ENCODE peak calls at places on chromosomes 12 and 14, in six cellular contexts. S, A, V, M, X and U are unnamed samples.

GRCh38 chr12:18684430-18684829 is 53.4 kb downstream of the PLCZ1 start:
- DNase-seq in S (no peak), M (no peak), V (no peak), X (no peak), A (no peak), U (no peak)

GRCh38 chr12:56839489-56840442 is 76.6 kb downstream of the HSD17B6 start:
- DNase-seq in S (peak; percentile 83), M (peak; percentile 9), X (peak; percentile 35), V (peak; percentile 60), A (peak; percentile 72), U (peak; percentile 10)

GRCh38 chr14:44701563-44702263 is 194.6 kb upstream of the FSCB start:
- DNase-seq in S (peak; percentile 62), V (peak; percentile 16), M (peak; percentile 2), X (no peak), A (no peak), U (no peak)

GRCh38 chr12:22229652-22230279 is 104.7 kb downstream of the ST8SIA1 start:
- DNase-seq in S (no peak), V (peak; percentile 31), M (peak; percentile 44), A (no peak), X (no peak), U (no peak)

GRCh38 chr12:102757154-102757873 is 159.7 kb downstream of the PAH start:
- DNase-seq in V (no peak), M (no peak), S (no peak), A (no peak), X (no peak), U (no peak)

GRCh38 chr12:6345319-6346071 is 3.6 kb upstream of the TNFRSF1A start:
- DNase-seq in X (no peak), M (peak; percentile 99), V (peak; percentile 98), A (no peak), S (no peak), U (peak; percentile 98)

GRCh38 chr14:45135181-45135580 is 549 bp upstream of the FANCM start:
- DNase-seq in M (peak; percentile 43), V (no peak), S (peak; percentile 25), A (no peak), X (no peak), U (no peak)

GRCh38 chr12:62848418-62848817 is 86.5 kb downstream of the PPM1H start:
- DNase-seq in M (peak; percentile 85), X (no peak), A (no peak), S (no peak), V (peak; percentile 84), U (peak; percentile 10)

GRCh38 chr12:122057769-122058168 is 20.8 kb upstream of the MLXIP start:
- DNase-seq in S (no peak), V (no peak), M (no peak), A (no peak), X (no peak), U (no peak)

GRCh38 chr12:774051-774614 is 21.8 kb downstream of the WNK1 start:
- DNase-seq in M (no peak), S (peak; percentile 65), X (no peak), A (no peak), V (peak; percentile 69), U (no peak)

GRCh38 chr14:92458959-92459478 is 54.6 kb upstream of the RIN3 start:
- DNase-seq in A (no peak), M (no peak), V (no peak), S (no peak), X (no peak), U (no peak)

GRCh38 chr14:61103541-61104339 is 122.7 kb downstream of the SLC38A6 start:
- DNase-seq in S (peak; percentile 93), M (peak; percentile 99), X (no peak), V (peak; percentile 97), A (peak; percentile 54), U (peak; percentile 33)

GRCh38 chr12:86600664-86601231 is 344.6 kb upstream of the MGAT4C start:
- DNase-seq in V (no peak), A (no peak), X (no peak), M (no peak), S (no peak), U (no peak)

GRCh38 chr12:89390802-89391673 is 38.7 kb upstream of the DUSP6 start:
- DNase-seq in S (no peak), X (no peak), A (no peak), M (peak; percentile 90), V (peak; percentile 95), U (no peak)

GRCh38 chr12:131575371-131575770 is 135.5 kb upstream of the SFSWAP start:
- DNase-seq in S (no peak), V (no peak), M (no peak), X (no peak), A (no peak), U (no peak)

GRCh38 chr12:131499160-131499863 is 211.6 kb upstream of the SFSWAP start:
- DNase-seq in S (no peak), A (no peak), M (no peak), V (no peak), X (no peak), U (no peak)

GRCh38 chr14:35818346-35819115 is 7.6 kb upstream of the BRMS1L start:
- DNase-seq in M (peak; percentile 58), X (no peak), A (no peak), V (peak; percentile 61), S (peak; percentile 48), U (peak; percentile 23)

GRCh38 chr14:101273091-101273490 is 288.2 kb upstream of the DIO3 start:
- DNase-seq in M (no peak), X (no peak), V (no peak), A (no peak), S (no peak), U (no peak)

GRCh38 chr14:79781882-79782281 is 429.4 kb downstream of the DIO2 start:
- DNase-seq in X (no peak), V (no peak), S (no peak), M (peak; percentile 70), A (no peak), U (no peak)

GRCh38 chr12:79591988-79592387 is 98.8 kb downstream of the PAWR start:
- DNase-seq in S (no peak), A (no peak), V (no peak), M (peak; percentile 14), X (no peak), U (no peak)

GRCh38 chr12:79595273-79595672 is 95.5 kb downstream of the PAWR start:
- DNase-seq in X (no peak), A (no peak), V (no peak), S (no peak), M (no peak), U (no peak)

GRCh38 chr12:79592865-79593264 is 97.9 kb downstream of the PAWR start:
- DNase-seq in X (no peak), M (no peak), S (no peak), A (no peak), V (no peak), U (no peak)

GRCh38 chr12:79597910-79598309 is 92.9 kb downstream of the PAWR start:
- DNase-seq in X (no peak), A (no peak), V (no peak), S (peak; percentile 57), M (peak; percentile 15), U (no peak)

DNA sequence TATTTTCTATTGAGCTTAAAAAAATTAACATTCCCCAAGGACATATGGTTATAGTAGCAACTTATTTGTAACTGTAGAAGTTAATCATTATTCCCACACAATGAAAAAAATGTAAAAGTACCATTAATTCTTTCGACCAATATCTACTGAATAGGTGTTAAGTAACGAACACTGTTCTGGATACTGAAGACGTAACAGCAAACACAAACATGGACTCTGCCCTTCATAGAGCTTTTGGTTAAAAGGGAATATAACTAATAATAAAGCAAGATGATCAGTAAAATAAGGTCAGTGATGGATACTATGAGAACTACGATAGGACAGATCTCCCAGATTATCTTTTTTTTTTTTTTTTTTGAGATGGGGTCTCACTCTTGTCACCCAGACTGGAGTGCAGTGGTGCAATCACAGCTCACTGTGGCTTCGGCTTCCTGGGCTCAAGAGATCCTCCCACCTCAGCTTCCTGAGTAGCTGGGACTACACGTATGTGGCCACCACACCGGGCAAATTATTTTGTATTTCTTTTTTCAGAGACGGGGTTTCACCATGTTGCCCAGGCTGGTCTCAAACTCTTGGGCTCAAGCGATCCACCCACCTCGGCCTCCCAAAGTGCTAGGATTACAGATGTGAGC is 93.9 kb downstream of the PAWR start:
- DNase-seq in A (no peak), M (no peak), S (no peak), X (no peak), V (no peak), U (no peak)
- H2BK120ac ChIP-seq in A (no peak overlapping the region), M (no peak overlapping the region), S (no peak overlapping the region), X (no peak overlapping the region), V (no peak overlapping the region), U (no peak overlapping the region)

DNA sequence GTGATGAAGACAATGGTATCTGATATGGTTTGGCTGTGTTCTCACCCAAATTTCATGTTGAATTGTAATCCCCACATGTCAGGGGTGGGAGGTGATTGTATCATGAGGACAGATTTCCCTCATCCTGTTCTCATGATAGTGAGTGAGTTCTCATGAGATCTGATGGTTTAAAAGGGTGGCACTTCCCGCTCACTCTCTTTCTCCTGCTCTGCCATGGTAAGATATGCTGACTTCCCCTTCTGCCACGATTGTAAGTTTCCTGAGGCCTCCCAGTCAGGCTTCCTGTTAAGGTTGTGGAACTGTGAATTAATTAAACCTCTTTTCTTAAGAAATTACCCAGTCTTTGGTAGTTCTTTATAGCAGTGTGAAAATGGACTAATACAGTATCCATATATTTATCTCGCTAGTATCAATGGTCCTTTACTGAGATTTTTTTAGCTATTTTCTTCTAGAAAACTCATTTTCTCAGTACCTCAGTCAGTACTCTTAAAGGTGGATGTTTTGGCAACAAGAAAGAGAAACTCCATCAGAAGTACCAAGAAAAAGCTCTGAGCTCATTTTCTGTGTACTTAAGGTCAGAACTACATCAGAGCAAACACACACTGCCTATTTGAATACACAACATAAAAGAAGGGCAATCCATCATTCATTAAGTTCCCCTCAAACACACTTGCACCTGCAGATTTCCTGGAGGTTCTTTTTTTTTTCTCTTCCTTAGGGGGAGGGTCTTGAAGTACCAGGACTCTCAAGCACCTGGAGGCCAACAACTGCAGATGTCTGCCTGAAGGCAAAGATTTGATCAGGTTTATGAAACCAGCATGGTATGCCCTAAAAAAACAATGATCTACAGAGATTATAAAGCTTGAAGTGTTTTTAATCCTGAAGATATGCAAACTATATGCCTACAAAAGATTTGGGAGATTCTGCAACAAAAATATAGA is 25.9 kb upstream of the PTHLH start:
- DNase-seq in M (no peak), S (no peak), X (no peak), A (no peak), V (no peak), U (peak; percentile 55)
- H3K4me3 ChIP-seq in M (no peak overlapping the region), S (no peak overlapping the region), X (no peak overlapping the region), A (no peak overlapping the region), V (no peak overlapping the region), U (no peak overlapping the region)

GRCh38 chr14:88554458-88555286 is at the start of gene PTPN21:
- DNase-seq in V (peak; percentile 77), S (peak; percentile 83), A (peak; percentile 83), M (peak; percentile 64), X (peak; percentile 70), U (peak; percentile 68)
- H2BK120ac ChIP-seq in V (peak within 1 kb of the TSS; percentile 89), S (peak within 1 kb of the TSS; percentile 63), A (no peak within 1 kb of the TSS), M (peak within 1 kb of the TSS; percentile 87), X (no peak within 1 kb of the TSS), U (peak within 1 kb of the TSS; percentile 96)

GRCh38 chr12:109109756-109110350 is 6.5 kb upstream of the ACACB start:
- DNase-seq in A (no peak), S (no peak), M (no peak), V (no peak), X (no peak), U (no peak)

GRCh38 chr12:109114644-109115043 is 1.7 kb upstream of the ACACB start:
- DNase-seq in X (no peak), M (no peak), S (no peak), A (no peak), V (no peak), U (no peak)

GRCh38 chr12:109113661-109114321 is 2.6 kb upstream of the ACACB start:
- DNase-seq in A (no peak), S (no peak), V (no peak), X (no peak), M (no peak), U (no peak)

GRCh38 chr12:109112720-109113465 is 3.5 kb upstream of the ACACB start:
- DNase-seq in M (no peak), X (no peak), V (no peak), A (no peak), S (no peak), U (no peak)

GRCh38 chr12:109111775-109112491 is 4.5 kb upstream of the ACACB start:
- DNase-seq in S (peak; percentile 63), V (peak; percentile 62), X (no peak), M (peak; percentile 49), A (peak; percentile 74), U (peak; percentile 73)
- H3K4me3 ChIP-seq in S (no peak overlapping the region), V (no peak overlapping the region), X (no peak overlapping the region), M (peak overlapping the region; percentile 68), A (no peak overlapping the region), U (no peak overlapping the region)